ENCODE peak calls at places on chromosomes 6 and 20, in four cellular contexts. S, K, J and B are unnamed samples.
A peak's percentile ranks its signal among the peaks of the same experiment; 100 is the strongest.

GRCh38 chr20:237479-237878 is 10.4 kb downstream of the DEFB129 start:
- DNase-seq in J (no peak), K (no peak), S (no peak), B (peak; percentile 87)

GRCh38 chr6:113551168-113551567 is 306.0 kb upstream of the MARCKS start:
- DNase-seq in S (no peak), J (no peak), K (no peak), B (no peak)

GRCh38 chr20:36988494-36988966 is 37.0 kb upstream of the SAMHD1 start:
- DNase-seq in S (no peak), J (no peak), K (no peak), B (no peak)

GRCh38 chr6:20403080-20403765 is 1.5 kb downstream of the E2F3 start:
- DNase-seq in K (peak; percentile 87), J (peak; percentile 87), S (peak; percentile 91), B (peak; percentile 98)

GRCh38 chr6:139230421-139230840 is 61.4 kb downstream of the TXLNB start:
- DNase-seq in K (no peak), J (no peak), S (peak; percentile 10), B (peak; percentile 52)

GRCh38 chr6:31477521-31477920 is 20.4 kb upstream of the MICB start:
- DNase-seq in J (no peak), K (no peak), S (no peak), B (no peak)

GRCh38 chr6:148998704-148999103 is 251.9 kb downstream of the UST start:
- DNase-seq in S (no peak), K (no peak), J (no peak), B (no peak)

GRCh38 chr6:162344935-162345599 is 382.5 kb downstream of the PRKN start:
- DNase-seq in J (no peak), K (no peak), S (no peak), B (peak; percentile 6)

GRCh38 chr20:9177278-9177677 is 108.4 kb downstream of the PLCB4 start:
- DNase-seq in K (no peak), J (no peak), S (peak; percentile 35), B (no peak)

GRCh38 chr20:2387180-2387577 is 6.5 kb downstream of the TGM6 start:
- DNase-seq in S (peak; percentile 51), J (peak; percentile 44), K (peak; percentile 73), B (peak; percentile 70)

GRCh38 chr20:45012682-45013302 is 46.5 kb downstream of the STK4 start:
- DNase-seq in S (no peak), J (no peak), K (no peak), B (no peak)

GRCh38 chr20:32893878-32894483 is 35.3 kb downstream of the EFCAB8 start:
- DNase-seq in J (peak; percentile 50), S (peak; percentile 57), K (peak; percentile 83), B (peak; percentile 73)

GRCh38 chr6:104705095-104705707 is 154.5 kb downstream of the HACE1 start:
- DNase-seq in J (no peak), S (no peak), K (no peak), B (peak; percentile 94)

GRCh38 chr6:115796829-115797228 is 263.9 kb downstream of the FRK start:
- DNase-seq in K (peak; percentile 14), J (no peak), S (no peak), B (no peak)

GRCh38 chr20:52031574-52032303 is 159.8 kb downstream of the ZFP64 start:
- DNase-seq in S (peak; percentile 53), J (no peak), K (no peak), B (peak; percentile 54)

GRCh38 chr20:41290804-41291389 is 26.6 kb downstream of the ZHX3 start:
- DNase-seq in S (no peak), K (no peak), J (no peak), B (peak; percentile 50)

GRCh38 chr6:85690071-85690470 is 47.4 kb upstream of the SYNCRIP start:
- DNase-seq in K (no peak), J (no peak), S (no peak), B (no peak)

GRCh38 chr6:138815797-138816528 is 20.1 kb downstream of the ECT2L start:
- DNase-seq in J (peak; percentile 56), K (no peak), S (peak; percentile 54), B (peak; percentile 73)

GRCh38 chr6:107697682-107698081 is 126.4 kb downstream of the SCML4 start:
- DNase-seq in S (no peak), J (no peak), K (no peak), B (no peak)

GRCh38 chr6:124400600-124400999 is 561.6 kb upstream of the RNF217 start:
- DNase-seq in K (no peak), S (no peak), J (no peak), B (no peak)

GRCh38 chr20:62120990-62121775 is 1.1 kb upstream of the LSM14B start:
- DNase-seq in S (peak; percentile 65), J (no peak), K (no peak), B (no peak)

GRCh38 chr6:23498013-23498412 is 628.0 kb upstream of the NRSN1 start:
- DNase-seq in J (no peak), S (no peak), K (no peak), B (no peak)

GRCh38 chr20:11917663-11918062 is at the start of gene BTBD3:
- DNase-seq in K (no peak), S (no peak), J (peak; percentile 39), B (no peak)

GRCh38 chr6:72042088-72042487 is 155.7 kb downstream of the RIMS1 start:
- DNase-seq in S (no peak), K (no peak), J (no peak), B (peak; percentile 12)

GRCh38 chr6:164163239-164163638 is 748.7 kb downstream of the QKI start:
- DNase-seq in J (no peak), S (no peak), K (no peak), B (no peak)

GRCh38 chr6:101761124-101761601 is 367.7 kb downstream of the GRIK2 start:
- DNase-seq in S (peak; percentile 1), J (no peak), K (no peak), B (peak; percentile 81)

GRCh38 chr6:125203395-125203794 is 49.8 kb downstream of the TPD52L1 start:
- DNase-seq in K (no peak), S (peak; percentile 64), J (no peak), B (no peak)

GRCh38 chr20:4750381-4750780 is 28.7 kb downstream of the PRND start:
- DNase-seq in S (no peak), K (no peak), J (no peak), B (no peak)

GRCh38 chr6:7201732-7202541 is 94.2 kb downstream of the RREB1 start:
- DNase-seq in J (no peak), K (no peak), S (no peak), B (peak; percentile 96)

GRCh38 chr20:33079267-33079666 is at the start of gene BPIFB4:
- DNase-seq in K (no peak), J (no peak), S (no peak), B (no peak)

GRCh38 chr20:48776306-48776705 is 51.5 kb downstream of the PREX1 start:
- DNase-seq in S (no peak), J (peak; percentile 67), K (no peak), B (no peak)

GRCh38 chr6:37502703-37503485 is 3.2 kb upstream of the CCDC167 start:
- DNase-seq in K (no peak), J (no peak), S (no peak), B (no peak)
- TF ChIP-seq MAX in K (no peak), J (no peak), S (no peak), B (no peak)

GRCh38 chr6:169175360-169175887 is 78.2 kb downstream of the THBS2 start:
- DNase-seq in K (no peak), S (no peak), J (no peak), B (peak; percentile 48)

GRCh38 chr6:169172946-169173345 is 80.7 kb downstream of the THBS2 start:
- DNase-seq in S (no peak), J (no peak), K (no peak), B (peak; percentile 90)

GRCh38 chr6:169172435-169172834 is 81.2 kb downstream of the THBS2 start:
- DNase-seq in J (no peak), S (peak; percentile 26), K (no peak), B (peak; percentile 95)

GRCh38 chr6:169174516-169175359 is 78.9 kb downstream of the THBS2 start:
- DNase-seq in J (no peak), K (no peak), S (no peak), B (no peak)

DNA sequence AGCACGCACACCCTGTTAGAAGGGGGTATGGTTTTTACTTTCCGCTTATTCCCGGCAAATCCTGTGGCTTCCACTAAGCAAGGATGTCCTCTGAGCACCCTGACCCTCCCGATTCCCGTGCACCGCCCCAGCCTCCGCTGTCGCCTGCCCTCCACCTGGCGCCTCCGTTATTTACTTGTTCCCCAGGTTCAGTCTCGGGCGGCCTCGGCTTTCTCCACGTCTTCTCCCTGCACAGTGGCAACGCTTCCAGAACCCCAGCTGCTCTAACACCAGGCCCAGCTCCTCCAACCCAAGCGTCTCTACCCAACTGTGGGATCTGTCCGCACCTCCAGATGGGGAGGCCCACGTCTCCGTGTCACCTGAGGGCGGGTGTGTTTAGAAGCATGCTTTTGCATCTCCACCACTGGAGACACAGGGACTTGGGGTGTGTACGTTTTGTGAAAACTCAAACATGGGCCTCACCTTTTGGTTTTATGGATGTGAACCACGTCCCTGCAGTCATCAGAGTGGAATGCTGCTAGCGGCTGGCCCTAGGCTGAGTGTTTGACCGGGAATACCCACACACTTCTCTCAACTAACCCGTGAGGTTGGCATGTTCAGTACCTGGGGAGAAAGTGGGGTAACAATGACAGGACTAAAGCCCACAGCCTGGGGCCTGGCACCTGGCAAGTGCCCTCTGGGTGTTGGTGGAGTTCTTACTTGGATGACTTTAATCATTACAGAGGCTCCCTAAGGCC is 79.9 kb downstream of the THBS2 start:
- DNase-seq in S (no peak), K (no peak), J (no peak), B (no peak)
- TF ChIP-seq MAX in S (no peak), K (no peak), J (no peak), B (no peak)

GRCh38 chr6:158999669-159000403 is at the start of gene RSPH3:
- DNase-seq in S (peak; percentile 95), K (peak; percentile 98), J (peak; percentile 98), B (peak; percentile 98)

GRCh38 chr6:158999154-158999668 is 791 bp downstream of the RSPH3 start:
- DNase-seq in S (no peak), J (no peak), K (no peak), B (peak; percentile 40)

GRCh38 chr6:158993639-158994038 is 6.4 kb downstream of the RSPH3 start:
- DNase-seq in S (no peak), J (no peak), K (no peak), B (no peak)

GRCh38 chr6:158991017-158991723 is 8.8 kb downstream of the RSPH3 start:
- DNase-seq in K (peak; percentile 36), S (no peak), J (no peak), B (peak; percentile 44)

GRCh38 chr6:158996863-158997262 is 3.1 kb downstream of the RSPH3 start:
- DNase-seq in J (no peak), K (no peak), S (no peak), B (peak; percentile 71)
- TF ChIP-seq MAX in J (no peak), K (no peak), S (no peak), B (no peak)

DNA sequence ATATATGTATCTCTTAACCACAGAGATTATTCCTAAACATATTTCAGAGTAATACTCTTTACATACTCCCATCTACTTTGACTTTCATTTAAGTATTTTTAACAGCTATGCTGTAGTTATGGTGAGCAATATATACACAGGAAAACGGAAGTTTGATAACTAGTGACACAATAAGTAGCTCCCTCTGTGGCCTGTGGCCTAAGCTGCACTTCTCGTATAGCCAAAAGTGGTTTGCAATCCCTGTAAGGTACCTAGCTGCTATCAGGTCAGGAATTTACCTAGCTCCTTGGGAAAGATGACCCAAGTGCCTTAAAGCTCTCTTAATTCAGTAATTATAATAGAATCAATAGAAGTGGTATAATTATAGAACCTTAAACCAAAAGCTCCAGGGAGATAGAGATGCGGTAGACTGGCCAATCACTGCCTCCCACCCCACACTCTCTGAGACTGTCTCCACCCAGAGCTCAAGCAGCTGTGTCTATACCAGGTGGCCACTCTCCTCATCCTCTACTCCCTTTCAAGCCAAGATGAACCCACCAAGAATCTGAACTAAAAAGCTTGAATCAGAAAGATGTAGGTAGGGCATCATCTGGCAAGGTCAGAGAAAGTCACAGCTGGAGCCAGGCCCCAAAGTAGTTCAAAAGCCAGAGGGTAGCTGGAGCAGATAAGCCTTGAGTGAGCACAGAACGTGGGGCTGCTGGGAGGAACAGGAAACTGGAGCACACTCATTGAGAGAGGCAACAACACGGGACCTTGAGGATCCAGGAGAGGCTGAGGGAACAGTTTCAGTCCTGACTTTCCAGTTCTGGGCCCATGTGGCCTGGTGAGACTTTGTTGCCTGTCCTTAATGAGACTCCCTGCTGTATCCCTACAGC is 84.9 kb upstream of the ASF1A start:
- DNase-seq in S (no peak), K (no peak), J (no peak), B (peak; percentile 37)
- TF ChIP-seq MAX in S (no peak), K (no peak), J (no peak), B (no peak)